ENCODE peak calls at places on chromosomes 3 and 15, in four cellular contexts. M is IMR-90, O is left ventricle myocardium inferior, Y is thoracic aorta. G is an unnamed sample.

GRCh38 chr3:114756506-114757279 is 390.4 kb downstream of the ZBTB20 start:
- DNase-seq in M (peak), Y (no peak), O (no peak), G (no peak)

GRCh38 chr3:159126261-159127020 is 324.6 kb downstream of the MFSD1 start:
- DNase-seq in M (no peak), Y (no peak), O (no peak), G (no peak)

GRCh38 chr3:196192036-196193001 is 18.9 kb downstream of the ZDHHC19 start:
- DNase-seq in O (peak), M (no peak), Y (no peak), G (no peak)

GRCh38 chr15:46312133-46312740 is 677.4 kb downstream of the SQOR start:
- DNase-seq in Y (peak), O (peak), M (peak), G (peak)

GRCh38 chr3:54085936-54086335 is 36.4 kb upstream of the CACNA2D3 start:
- DNase-seq in Y (no peak), M (no peak), O (no peak), G (no peak)

GRCh38 chr15:31396881-31397560 is 70.4 kb downstream of the KLF13 start:
- DNase-seq in Y (peak), O (peak), M (peak), G (peak)

GRCh38 chr3:126112531-126113237 is 28.8 kb upstream of the SLC41A3 start:
- DNase-seq in O (no peak), M (no peak), Y (no peak), G (peak)

GRCh38 chr3:127066635-127067034 is 83.7 kb downstream of the PLXNA1 start:
- DNase-seq in Y (no peak), O (no peak), M (no peak), G (no peak)

GRCh38 chr3:188697127-188697526 is 474.6 kb upstream of the TPRG1 start:
- DNase-seq in O (no peak), M (no peak), Y (no peak), G (no peak)

GRCh38 chr3:189038773-189039720 is 132.7 kb upstream of the TPRG1 start:
- DNase-seq in M (no peak), O (no peak), Y (no peak), G (no peak)

GRCh38 chr15:76905855-76906254 is 715 bp upstream of the SCAPER start:
- DNase-seq in Y (no peak), M (no peak), O (no peak), G (no peak)

GRCh38 chr15:99961011-99961441 is 227.8 kb upstream of the LYSMD4 start:
- DNase-seq in Y (no peak), O (no peak), M (no peak), G (no peak)

GRCh38 chr3:63979093-63979492 is 44.2 kb downstream of the PSMD6 start:
- DNase-seq in Y (no peak), M (no peak), O (no peak), G (peak)

GRCh38 chr3:10744098-10744465 is 71.9 kb upstream of the SLC6A11 start:
- DNase-seq in O (no peak), M (no peak), Y (no peak), G (no peak)

GRCh38 chr3:126212629-126213375 is 32.4 kb upstream of the ALDH1L1 start:
- DNase-seq in Y (no peak), O (peak), M (peak), G (no peak)

GRCh38 chr15:53591041-53591440 is 168.4 kb downstream of the WDR72 start:
- DNase-seq in O (no peak), M (no peak), Y (no peak), G (no peak)

GRCh38 chr3:66423791-66424190 is 77.0 kb downstream of the LRIG1 start:
- DNase-seq in Y (no peak), M (peak), O (no peak), G (no peak)

GRCh38 chr3:105187340-105187739 is 179.4 kb upstream of the ALCAM start:
- DNase-seq in Y (no peak), M (peak), O (no peak), G (no peak)

GRCh38 chr3:31922962-31923361 is 58.1 kb downstream of the OSBPL10 start:
- DNase-seq in Y (no peak), M (no peak), O (no peak), G (no peak)
- H3K27ac ChIP-seq in Y (no peak), M (no peak), O (no peak), G (peak)

GRCh38 chr3:14429689-14430452 is 27.5 kb downstream of the SLC6A6 start:
- DNase-seq in O (no peak), M (no peak), Y (no peak), G (no peak)
- H3K27ac ChIP-seq in O (peak), M (no peak), Y (no peak), G (peak)

DNA sequence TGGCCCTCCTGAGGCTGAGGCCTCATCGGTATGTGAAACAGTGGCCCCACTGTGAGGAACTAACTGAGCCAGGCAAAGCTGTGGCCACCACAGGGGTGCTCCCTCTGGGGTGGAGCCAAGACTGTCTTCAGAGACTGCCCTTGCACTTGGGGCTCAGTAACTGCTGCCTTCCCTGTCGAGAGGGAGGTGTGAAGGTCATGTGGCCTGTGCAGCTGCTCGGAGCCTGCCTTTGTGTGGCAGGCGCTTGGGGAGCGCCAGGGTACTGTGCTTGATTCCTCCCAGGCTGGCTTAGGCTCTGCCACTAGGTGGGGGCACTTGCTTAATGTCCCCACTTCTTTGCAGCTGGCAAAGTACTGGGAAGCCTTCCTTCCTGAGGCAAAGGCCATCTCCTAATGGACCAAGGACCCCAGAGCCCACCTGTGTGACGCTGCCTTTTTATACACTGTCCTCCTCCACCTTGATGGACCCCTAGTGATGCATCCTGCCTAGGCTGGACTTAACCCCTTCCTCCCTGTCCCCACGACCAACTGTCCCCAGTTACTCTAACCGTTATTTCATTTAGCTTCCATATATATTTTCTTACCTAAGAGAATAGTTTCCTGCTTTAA is 14.2 kb upstream of the SNX22 start:
- DNase-seq in Y (no peak), O (no peak), M (no peak), G (no peak)
- H3K27ac ChIP-seq in Y (no peak), O (peak), M (no peak), G (no peak)

DNA sequence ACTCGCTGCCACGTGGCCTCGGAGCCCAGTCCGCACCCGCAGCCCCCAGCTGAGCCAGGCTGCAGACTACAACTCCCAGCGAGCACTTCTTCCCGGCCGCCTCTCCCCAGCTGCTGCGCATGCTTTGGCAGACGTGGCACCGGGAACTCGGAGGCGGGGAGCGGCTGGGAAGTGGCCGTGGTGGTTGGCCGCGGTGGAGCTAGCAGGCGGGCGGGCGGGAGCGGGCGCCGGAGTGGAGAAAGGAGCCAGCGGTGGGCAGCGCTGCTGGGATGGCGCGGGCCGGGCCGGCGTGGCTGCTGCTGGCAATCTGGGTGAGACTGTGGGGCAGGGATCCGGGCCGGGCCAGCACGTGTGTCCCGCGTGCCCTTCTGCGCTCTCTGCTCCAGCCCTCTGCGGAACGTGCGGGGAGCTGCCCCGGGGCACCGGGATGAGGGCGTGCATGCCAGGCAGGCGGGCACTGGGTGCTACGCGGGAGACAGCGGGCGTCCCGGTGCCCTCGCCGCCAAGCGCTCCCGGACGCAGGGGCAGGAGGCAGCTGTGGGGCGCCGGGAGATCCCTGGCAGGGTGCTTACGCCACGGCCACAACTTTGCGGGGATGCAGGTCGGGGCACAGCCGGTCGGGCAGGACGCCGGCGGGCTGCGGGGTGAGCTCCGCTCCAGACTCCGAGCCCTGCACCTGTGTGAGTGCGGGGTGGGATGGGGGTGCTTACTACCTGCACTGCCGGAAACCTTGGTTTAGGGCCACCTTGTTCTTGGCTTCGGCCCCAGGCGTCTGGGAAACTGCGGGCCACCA is at the start of gene PDIA5:
- DNase-seq in Y (peak), M (peak), O (peak), G (peak)
- H3K27ac ChIP-seq in Y (peak), M (peak), O (peak), G (peak)

DNA sequence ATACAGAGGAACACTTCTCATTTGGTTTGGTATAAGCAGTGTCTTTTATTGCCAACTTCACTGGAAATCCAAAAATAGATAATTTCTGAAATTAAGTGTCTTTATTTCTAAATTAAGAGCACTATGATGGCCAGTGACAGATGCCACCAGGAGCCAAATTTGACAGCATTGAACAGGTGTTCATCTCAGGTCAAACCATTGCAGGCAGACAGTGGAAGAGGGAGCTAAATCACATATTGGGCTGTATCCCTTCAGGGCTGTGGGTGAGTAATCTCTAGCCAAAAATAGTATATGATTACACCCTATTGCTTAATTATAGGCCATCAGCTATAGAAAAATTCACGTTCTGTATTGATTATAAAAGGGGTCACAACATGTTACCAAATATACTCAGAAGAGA is 457.7 kb downstream of the NAALADL2 start:
- DNase-seq in M (no peak), Y (no peak), O (no peak), G (no peak)
- H3K27ac ChIP-seq in M (no peak), Y (no peak), O (no peak), G (no peak)

GRCh38 chr3:15645740-15646490 is 44.4 kb downstream of the BTD start:
- DNase-seq in M (peak), O (no peak), Y (peak), G (no peak)
- H3K27ac ChIP-seq in M (peak), O (peak), Y (peak), G (no peak)

GRCh38 chr3:103218793-103219192 is 784.0 kb downstream of the ZPLD1 start:
- DNase-seq in Y (no peak), O (no peak), M (no peak), G (no peak)

DNA sequence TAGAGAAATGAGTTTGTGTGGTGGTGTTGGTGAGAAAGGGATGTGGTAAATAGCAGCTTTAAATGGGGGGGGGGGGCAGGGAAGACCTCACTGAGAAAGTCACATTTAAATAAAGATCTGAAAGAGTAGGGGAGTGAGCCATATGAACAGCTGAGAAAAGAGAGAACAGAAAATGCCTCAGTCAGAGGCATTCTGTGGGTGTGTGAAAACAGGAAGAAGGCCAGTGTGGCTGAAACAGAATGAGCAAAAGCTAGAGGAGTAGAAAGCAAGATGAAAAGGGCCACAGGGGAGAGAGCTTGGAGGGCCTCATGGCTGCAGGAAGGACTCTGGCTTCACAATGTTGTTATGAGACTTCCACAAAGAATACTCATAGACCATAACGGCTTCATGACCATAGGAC is 783.3 kb downstream of the ZPLD1 start:
- DNase-seq in O (no peak), M (no peak), Y (no peak), G (no peak)
- H3K27ac ChIP-seq in O (no peak), M (no peak), Y (no peak), G (no peak)

DNA sequence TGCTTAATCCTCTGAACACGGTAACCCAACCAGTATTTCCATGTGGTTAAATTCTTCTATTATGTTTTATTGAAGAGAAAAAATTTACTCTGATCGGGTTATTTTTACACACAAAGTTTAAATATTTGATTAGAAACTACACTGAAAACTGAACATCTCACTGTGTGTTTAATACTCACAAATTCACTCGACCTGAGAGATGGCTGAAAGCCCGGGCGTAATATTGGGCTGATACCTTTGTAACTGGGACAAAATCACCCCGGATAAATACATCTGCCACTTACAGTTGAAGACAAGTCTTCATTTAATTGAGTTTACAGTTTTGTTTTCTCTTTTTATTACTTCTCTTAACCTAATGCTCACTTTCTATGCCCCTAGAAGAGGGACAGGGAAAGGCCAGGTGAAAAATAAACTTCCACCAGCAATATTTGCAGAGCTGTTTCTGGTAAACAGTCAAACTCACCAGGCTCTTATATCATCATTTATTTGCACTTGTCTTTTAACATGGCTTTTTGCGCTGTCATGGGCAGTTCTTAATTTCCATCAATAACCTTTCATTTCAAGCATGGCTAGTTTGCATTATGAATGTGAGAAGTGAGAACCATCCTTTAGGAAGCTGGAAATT is 145.6 kb upstream of the TMCO5A start:
- DNase-seq in Y (no peak), O (no peak), M (no peak), G (no peak)
- H3K27ac ChIP-seq in Y (no peak), O (no peak), M (no peak), G (no peak)

GRCh38 chr3:129001817-129002572 is 891 bp downstream of the EFCC1 start:
- DNase-seq in M (no peak), O (no peak), Y (no peak), G (no peak)

GRCh38 chr3:129002573-129003569 is 1.8 kb downstream of the EFCC1 start:
- DNase-seq in M (no peak), O (no peak), Y (no peak), G (no peak)

GRCh38 chr3:129000742-129001100 is 383 bp upstream of the EFCC1 start:
- DNase-seq in M (no peak), O (no peak), Y (no peak), G (no peak)

GRCh38 chr3:128999104-128999503 is 2.0 kb upstream of the EFCC1 start:
- DNase-seq in Y (no peak), O (no peak), M (no peak), G (no peak)

GRCh38 chr3:129001101-129001816 is at the start of gene EFCC1:
- DNase-seq in Y (no peak), O (peak), M (no peak), G (peak)
- H3K27ac ChIP-seq in Y (no peak), O (peak), M (no peak), G (peak)

G was measured in breast epithelium.